ENCODE peak calls at places on chromosomes 3 and 15, in four cellular contexts. G is GM23248, X is GM23338, M is HS-5. Q is an unnamed sample.

GRCh38 chr3:82093641-82094040 is 332.2 kb upstream of the GBE1 start:
- DNase-seq in G (no peak), X (no peak), M (no peak), Q (no peak)

GRCh38 chr15:85800460-85801123 is 5.9 kb upstream of the KLHL25 start:
- DNase-seq in G (peak), X (peak), M (no peak), Q (peak)

GRCh38 chr3:25904248-25904647 is 114.4 kb downstream of the OXSM start:
- DNase-seq in G (no peak), X (peak), M (no peak), Q (no peak)

GRCh38 chr15:58457466-58457965 is 25.7 kb downstream of the LIPC start:
- DNase-seq in G (peak), X (no peak), M (peak), Q (peak)

GRCh38 chr3:58657571-58658141 is 8.9 kb downstream of the FAM3D start:
- DNase-seq in G (no peak), X (no peak), M (no peak), Q (no peak)

GRCh38 chr15:34275154-34275553 is 50.3 kb downstream of the EMC4 start:
- DNase-seq in G (peak), X (no peak), M (peak), Q (peak)

GRCh38 chr3:149613988-149614387 is 43.8 kb downstream of the WWTR1 start:
- DNase-seq in G (no peak), X (no peak), M (no peak), Q (no peak)

GRCh38 chr3:57796261-57796660 is 40.2 kb downstream of the SLMAP start:
- DNase-seq in G (peak), X (no peak), M (peak), Q (peak)

GRCh38 chr15:80777836-80778620 is 1.1 kb upstream of the CEMIP start:
- DNase-seq in G (peak), X (no peak), M (no peak), Q (no peak)

GRCh38 chr3:141387446-141388030 is 19.2 kb downstream of the ZBTB38 start:
- DNase-seq in G (no peak), X (no peak), M (no peak), Q (no peak)

GRCh38 chr15:53917109-53917508 is 61.1 kb upstream of the UNC13C start:
- DNase-seq in G (no peak), X (no peak), M (no peak), Q (no peak)

GRCh38 chr3:107065094-107065861 is 312.0 kb upstream of the CCDC54 start:
- DNase-seq in G (peak), X (no peak), M (no peak), Q (no peak)